ENCODE peak calls at places on chromosome 9, in ten cellular contexts. One of them, this sample, is unnamed. For H3K36me3, the result is how much of the 10 kb centered on the place peaks cover.

GRCh38 chr9:114906922-114907571 is 23.3 kb downstream of the TNFSF8 start:
- DNase-seq in esophagus squamous epithelium: no peak
- DNase-seq in lung: no peak
- DNase-seq in fibroblast of lung: peak
- DNase-seq in astrocyte: peak
- DNase-seq in aorta: no peak
- DNase-seq in H7: peak
- DNase-seq in heart left ventricle: no peak
- DNase-seq in bronchial epithelial cell: peak
- DNase-seq in BJ: no peak
- DNase-seq in this sample: no peak

GRCh38 chr9:5425006-5425628 is 12.6 kb downstream of the PLGRKT start:
- DNase-seq in fibroblast of lung: peak
- DNase-seq in bronchial epithelial cell: peak
- DNase-seq in H7: peak
- DNase-seq in heart left ventricle: no peak
- DNase-seq in lung: no peak
- DNase-seq in BJ: no peak
- DNase-seq in astrocyte: no peak
- DNase-seq in esophagus squamous epithelium: no peak
- DNase-seq in aorta: no peak
- DNase-seq in this sample: no peak

GRCh38 chr9:114894206-114894605 is 36.2 kb downstream of the TNFSF8 start:
- DNase-seq in esophagus squamous epithelium: no peak
- DNase-seq in BJ: peak
- DNase-seq in lung: no peak
- DNase-seq in astrocyte: peak
- DNase-seq in fibroblast of lung: no peak
- DNase-seq in aorta: no peak
- DNase-seq in bronchial epithelial cell: no peak
- DNase-seq in H7: no peak
- DNase-seq in heart left ventricle: no peak
- DNase-seq in this sample: no peak

GRCh38 chr9:76894198-76894597 is 11.7 kb downstream of the PRUNE2 start:
- DNase-seq in bronchial epithelial cell: no peak
- DNase-seq in aorta: no peak
- DNase-seq in astrocyte: no peak
- DNase-seq in H7: no peak
- DNase-seq in esophagus squamous epithelium: no peak
- DNase-seq in lung: no peak
- DNase-seq in heart left ventricle: no peak
- DNase-seq in BJ: no peak
- DNase-seq in fibroblast of lung: no peak
- DNase-seq in this sample: no peak

GRCh38 chr9:35645736-35646582 is 4.8 kb downstream of the SIT1 start:
- DNase-seq in H7: peak
- DNase-seq in aorta: no peak
- DNase-seq in bronchial epithelial cell: peak
- DNase-seq in fibroblast of lung: no peak
- DNase-seq in lung: no peak
- DNase-seq in esophagus squamous epithelium: no peak
- DNase-seq in BJ: no peak
- DNase-seq in astrocyte: peak
- DNase-seq in heart left ventricle: no peak
- DNase-seq in this sample: peak

GRCh38 chr9:128201441-128202369 is 1.5 kb upstream of the DNM1 start:
- DNase-seq in heart left ventricle: no peak
- DNase-seq in H7: no peak
- DNase-seq in aorta: no peak
- DNase-seq in bronchial epithelial cell: no peak
- DNase-seq in astrocyte: peak
- DNase-seq in lung: no peak
- DNase-seq in fibroblast of lung: no peak
- DNase-seq in esophagus squamous epithelium: no peak
- DNase-seq in BJ: no peak
- DNase-seq in this sample: no peak

GRCh38 chr9:13665418-13666066 is 386.1 kb upstream of the MPDZ start:
- DNase-seq in H7: no peak
- DNase-seq in aorta: no peak
- DNase-seq in lung: no peak
- DNase-seq in astrocyte: no peak
- DNase-seq in esophagus squamous epithelium: no peak
- DNase-seq in fibroblast of lung: peak
- DNase-seq in bronchial epithelial cell: peak
- DNase-seq in BJ: no peak
- DNase-seq in heart left ventricle: no peak
- DNase-seq in this sample: no peak

GRCh38 chr9:137027369-137028012 is 546 bp downstream of the ABCA2 start:
- DNase-seq in esophagus squamous epithelium: no peak
- DNase-seq in BJ: no peak
- DNase-seq in lung: no peak
- DNase-seq in aorta: no peak
- DNase-seq in astrocyte: no peak
- DNase-seq in heart left ventricle: no peak
- DNase-seq in H7: peak
- DNase-seq in bronchial epithelial cell: no peak
- DNase-seq in fibroblast of lung: no peak
- DNase-seq in this sample: no peak

GRCh38 chr9:94553029-94553938 is 1.6 kb upstream of the PCAT7 start:
- DNase-seq in lung: no peak
- DNase-seq in BJ: no peak
- DNase-seq in fibroblast of lung: no peak
- DNase-seq in H7: peak
- DNase-seq in bronchial epithelial cell: no peak
- DNase-seq in heart left ventricle: no peak
- DNase-seq in aorta: no peak
- DNase-seq in astrocyte: no peak
- DNase-seq in esophagus squamous epithelium: no peak
- DNase-seq in this sample: no peak

GRCh38 chr9:35791321-35791921 is at the start of gene NPR2:
- DNase-seq in H7: peak
- DNase-seq in aorta: peak
- DNase-seq in esophagus squamous epithelium: no peak
- DNase-seq in lung: no peak
- DNase-seq in heart left ventricle: peak
- DNase-seq in bronchial epithelial cell: no peak
- DNase-seq in BJ: no peak
- DNase-seq in fibroblast of lung: peak
- DNase-seq in astrocyte: no peak
- DNase-seq in this sample: no peak

GRCh38 chr9:121194730-121195129 is 6.9 kb downstream of the RAB14 start:
- DNase-seq in aorta: no peak
- DNase-seq in bronchial epithelial cell: peak
- DNase-seq in heart left ventricle: no peak
- DNase-seq in H7: no peak
- DNase-seq in esophagus squamous epithelium: no peak
- DNase-seq in fibroblast of lung: no peak
- DNase-seq in lung: no peak
- DNase-seq in astrocyte: no peak
- DNase-seq in BJ: no peak
- DNase-seq in this sample: no peak

GRCh38 chr9:121192518-121192917 is 9.2 kb downstream of the RAB14 start:
- DNase-seq in fibroblast of lung: no peak
- DNase-seq in bronchial epithelial cell: no peak
- DNase-seq in H7: no peak
- DNase-seq in astrocyte: no peak
- DNase-seq in lung: no peak
- DNase-seq in BJ: no peak
- DNase-seq in aorta: no peak
- DNase-seq in heart left ventricle: no peak
- DNase-seq in esophagus squamous epithelium: no peak
- DNase-seq in this sample: no peak

GRCh38 chr9:121191235-121191634 is 10.4 kb downstream of the RAB14 start:
- DNase-seq in esophagus squamous epithelium: no peak
- DNase-seq in astrocyte: no peak
- DNase-seq in aorta: no peak
- DNase-seq in H7: no peak
- DNase-seq in heart left ventricle: no peak
- DNase-seq in BJ: no peak
- DNase-seq in fibroblast of lung: no peak
- DNase-seq in lung: no peak
- DNase-seq in bronchial epithelial cell: no peak
- DNase-seq in this sample: no peak

GRCh38 chr9:121196389-121196788 is 5.3 kb downstream of the RAB14 start:
- DNase-seq in astrocyte: no peak
- DNase-seq in fibroblast of lung: no peak
- DNase-seq in aorta: no peak
- DNase-seq in BJ: no peak
- DNase-seq in lung: no peak
- DNase-seq in heart left ventricle: no peak
- DNase-seq in bronchial epithelial cell: no peak
- DNase-seq in esophagus squamous epithelium: no peak
- DNase-seq in H7: no peak
- DNase-seq in this sample: no peak

DNA sequence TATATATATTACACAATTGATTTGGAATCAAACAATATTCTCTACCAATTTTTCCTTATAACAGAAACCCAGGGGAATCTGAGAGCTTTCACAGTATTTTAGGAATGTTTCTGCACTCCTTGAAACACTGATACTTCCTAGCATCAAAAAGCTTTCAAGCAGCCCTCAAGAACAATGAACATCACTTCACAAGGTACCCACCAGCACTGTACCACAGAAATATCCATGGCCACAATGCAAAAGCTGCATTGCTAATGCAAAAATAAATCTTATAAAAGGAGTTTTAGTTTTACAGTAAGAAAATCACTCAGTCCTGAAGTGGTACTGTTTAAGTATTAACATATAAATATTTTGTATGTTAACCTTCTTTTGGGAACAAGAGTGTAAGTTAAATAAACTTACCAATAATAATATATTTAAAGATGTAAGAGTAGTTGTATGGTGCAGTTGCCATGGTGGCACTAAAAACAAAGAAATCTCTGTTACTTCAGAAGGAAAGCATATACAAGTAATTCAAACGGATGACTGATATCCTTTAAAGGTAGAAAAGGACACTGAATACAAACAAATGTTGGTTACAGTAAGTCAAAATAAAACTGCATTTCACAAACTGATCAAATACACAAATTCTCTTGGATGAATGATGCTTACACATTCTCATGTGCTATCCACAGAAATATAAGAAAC is 8.6 kb downstream of the RAB14 start:
- DNase-seq in fibroblast of lung: peak
- DNase-seq in astrocyte: no peak
- DNase-seq in lung: no peak
- DNase-seq in aorta: no peak
- DNase-seq in BJ: no peak
- DNase-seq in bronchial epithelial cell: no peak
- DNase-seq in H7: no peak
- DNase-seq in heart left ventricle: no peak
- DNase-seq in esophagus squamous epithelium: no peak
- DNase-seq in this sample: no peak
- H3K36me3 ChIP-seq in fibroblast of lung: under half
- H3K36me3 ChIP-seq in astrocyte: under half
- H3K36me3 ChIP-seq in lung: under half
- H3K36me3 ChIP-seq in aorta: under half
- H3K36me3 ChIP-seq in BJ: under half
- H3K36me3 ChIP-seq in bronchial epithelial cell: under half
- H3K36me3 ChIP-seq in H7: under half
- H3K36me3 ChIP-seq in heart left ventricle: under half
- H3K36me3 ChIP-seq in esophagus squamous epithelium: under half
- H3K36me3 ChIP-seq in this sample: under half

GRCh38 chr9:69874301-69875060 is 53.9 kb downstream of the CFAP95 start:
- DNase-seq in aorta: no peak
- DNase-seq in bronchial epithelial cell: no peak
- DNase-seq in H7: no peak
- DNase-seq in BJ: peak
- DNase-seq in astrocyte: peak
- DNase-seq in fibroblast of lung: no peak
- DNase-seq in lung: no peak
- DNase-seq in heart left ventricle: peak
- DNase-seq in esophagus squamous epithelium: no peak
- DNase-seq in this sample: no peak
- H3K4me3 ChIP-seq in aorta: no peak
- H3K4me3 ChIP-seq in bronchial epithelial cell: no peak
- H3K4me3 ChIP-seq in H7: no peak
- H3K4me3 ChIP-seq in BJ: no peak
- H3K4me3 ChIP-seq in astrocyte: no peak
- H3K4me3 ChIP-seq in fibroblast of lung: no peak
- H3K4me3 ChIP-seq in lung: no peak
- H3K4me3 ChIP-seq in heart left ventricle: no peak
- H3K4me3 ChIP-seq in esophagus squamous epithelium: no peak
- H3K4me3 ChIP-seq in this sample: no peak

GRCh38 chr9:744790-745456 is 96.6 kb upstream of the DMRT1 start:
- DNase-seq in aorta: no peak
- DNase-seq in heart left ventricle: peak
- DNase-seq in BJ: no peak
- DNase-seq in lung: no peak
- DNase-seq in astrocyte: no peak
- DNase-seq in fibroblast of lung: peak
- DNase-seq in H7: no peak
- DNase-seq in bronchial epithelial cell: no peak
- DNase-seq in esophagus squamous epithelium: no peak
- DNase-seq in this sample: no peak

GRCh38 chr9:742104-742503 is 99.4 kb upstream of the DMRT1 start:
- DNase-seq in bronchial epithelial cell: no peak
- DNase-seq in lung: no peak
- DNase-seq in aorta: no peak
- DNase-seq in esophagus squamous epithelium: no peak
- DNase-seq in BJ: no peak
- DNase-seq in fibroblast of lung: no peak
- DNase-seq in astrocyte: no peak
- DNase-seq in heart left ventricle: no peak
- DNase-seq in H7: no peak
- DNase-seq in this sample: no peak

GRCh38 chr9:745761-746414 is 95.6 kb upstream of the DMRT1 start:
- DNase-seq in H7: no peak
- DNase-seq in BJ: no peak
- DNase-seq in lung: no peak
- DNase-seq in aorta: no peak
- DNase-seq in bronchial epithelial cell: no peak
- DNase-seq in heart left ventricle: no peak
- DNase-seq in fibroblast of lung: no peak
- DNase-seq in esophagus squamous epithelium: no peak
- DNase-seq in astrocyte: no peak
- DNase-seq in this sample: no peak

GRCh38 chr9:744046-744712 is 97.3 kb upstream of the DMRT1 start:
- DNase-seq in BJ: no peak
- DNase-seq in lung: no peak
- DNase-seq in fibroblast of lung: no peak
- DNase-seq in aorta: no peak
- DNase-seq in esophagus squamous epithelium: no peak
- DNase-seq in H7: peak
- DNase-seq in bronchial epithelial cell: no peak
- DNase-seq in heart left ventricle: no peak
- DNase-seq in astrocyte: no peak
- DNase-seq in this sample: no peak

GRCh38 chr9:742914-743594 is 98.4 kb upstream of the DMRT1 start:
- DNase-seq in fibroblast of lung: no peak
- DNase-seq in lung: no peak
- DNase-seq in aorta: no peak
- DNase-seq in H7: no peak
- DNase-seq in bronchial epithelial cell: no peak
- DNase-seq in esophagus squamous epithelium: no peak
- DNase-seq in BJ: no peak
- DNase-seq in heart left ventricle: no peak
- DNase-seq in astrocyte: no peak
- DNase-seq in this sample: no peak
- H3K36me3 ChIP-seq in fibroblast of lung: under half
- H3K36me3 ChIP-seq in lung: under half
- H3K36me3 ChIP-seq in aorta: under half
- H3K36me3 ChIP-seq in H7: under half
- H3K36me3 ChIP-seq in bronchial epithelial cell: under half
- H3K36me3 ChIP-seq in esophagus squamous epithelium: under half
- H3K36me3 ChIP-seq in BJ: under half
- H3K36me3 ChIP-seq in heart left ventricle: under half
- H3K36me3 ChIP-seq in astrocyte: under half
- H3K36me3 ChIP-seq in this sample: under half

GRCh38 chr9:135736979-135737839 is 35.2 kb downstream of the KCNT1 start:
- DNase-seq in heart left ventricle: no peak
- DNase-seq in astrocyte: no peak
- DNase-seq in H7: no peak
- DNase-seq in fibroblast of lung: no peak
- DNase-seq in BJ: no peak
- DNase-seq in bronchial epithelial cell: no peak
- DNase-seq in esophagus squamous epithelium: no peak
- DNase-seq in aorta: no peak
- DNase-seq in lung: no peak
- DNase-seq in this sample: no peak
- H3K4me3 ChIP-seq in heart left ventricle: no peak
- H3K4me3 ChIP-seq in astrocyte: no peak
- H3K4me3 ChIP-seq in H7: no peak
- H3K4me3 ChIP-seq in fibroblast of lung: no peak
- H3K4me3 ChIP-seq in BJ: no peak
- H3K4me3 ChIP-seq in bronchial epithelial cell: no peak
- H3K4me3 ChIP-seq in esophagus squamous epithelium: no peak
- H3K4me3 ChIP-seq in aorta: no peak
- H3K4me3 ChIP-seq in lung: no peak
- H3K4me3 ChIP-seq in this sample: no peak

This sample was measured in GM06990.